ENCODE peak calls at places on chromosomes 7 and 10, in five cellular contexts. Q is EL; C is GF-D8; V is activated CD4-positive, alpha-beta T cell treated with anti-CD3 and anti-CD28 coated beads, Interleukin-2, amount 50 U/mL, for 1 hour; L is nucleus accumbens. I is an unnamed sample.

GRCh38 chr7:108062250-108063014 is 59.5 kb upstream of the LAMB1 start:
- DNase-seq in Q (peak), C (no peak), V (no peak), L (no peak), I (no peak)

GRCh38 chr7:44561962-44562621 is 11.6 kb downstream of the DDX56 start:
- DNase-seq in Q (peak), C (no peak), V (no peak), L (peak), I (no peak)

GRCh38 chr7:15489383-15489782 is 72.4 kb downstream of the AGMO start:
- DNase-seq in Q (no peak), C (no peak), V (no peak), L (no peak), I (no peak)

GRCh38 chr7:151408839-151409554 is 841 bp downstream of the WDR86 start:
- DNase-seq in Q (no peak), C (no peak), V (peak), L (no peak), I (no peak)

GRCh38 chr10:125153693-125154490 is 6.5 kb downstream of the CTBP2 start:
- DNase-seq in Q (peak), C (no peak), V (no peak), L (no peak), I (no peak)

GRCh38 chr7:80249619-80250305 is 115.1 kb downstream of the GNAI1 start:
- DNase-seq in Q (no peak), C (no peak), V (no peak), L (no peak), I (no peak)

GRCh38 chr10:58854811-58855210 is 321.6 kb upstream of the PHYHIPL start:
- DNase-seq in Q (no peak), C (no peak), V (no peak), L (no peak), I (no peak)

GRCh38 chr10:113788604-113789083 is 37.2 kb downstream of the PLEKHS1 start:
- DNase-seq in Q (peak), C (no peak), V (no peak), L (no peak), I (peak)

GRCh38 chr7:45890902-45891461 is 2.7 kb downstream of the IGFBP1 start:
- DNase-seq in Q (peak), C (no peak), V (no peak), L (no peak), I (no peak)

GRCh38 chr10:93746844-93747284 is 10.9 kb upstream of the LGI1 start:
- DNase-seq in Q (peak), C (no peak), V (no peak), L (no peak), I (peak)

GRCh38 chr7:18408461-18408860 is 87.1 kb upstream of the HDAC9 start:
- DNase-seq in Q (peak), C (no peak), V (no peak), L (no peak), I (no peak)

GRCh38 chr10:77737608-77738007 is 100.0 kb upstream of the KCNMA1 start:
- DNase-seq in Q (peak), C (no peak), V (no peak), L (no peak), I (no peak)

GRCh38 chr10:33388805-33389204 is 54.3 kb upstream of the NRP1 start:
- DNase-seq in Q (no peak), C (no peak), V (no peak), L (no peak), I (no peak)

GRCh38 chr7:155324012-155324917 is 26.6 kb downstream of the INSIG1 start:
- DNase-seq in Q (no peak), C (no peak), V (no peak), L (no peak), I (no peak)

GRCh38 chr7:10973942-10974716 is 457 bp downstream of the PHF14 start:
- DNase-seq in Q (peak), C (no peak), V (peak), L (no peak), I (no peak)

GRCh38 chr10:79106651-79107050 is 37.9 kb downstream of the ZMIZ1 start:
- DNase-seq in Q (no peak), C (no peak), V (no peak), L (no peak), I (no peak)

GRCh38 chr7:41222704-41223103 is 480.2 kb downstream of the INHBA start:
- DNase-seq in Q (peak), C (no peak), V (no peak), L (no peak), I (no peak)

GRCh38 chr7:155897758-155898386 is 85.6 kb upstream of the SHH start:
- DNase-seq in Q (no peak), C (no peak), V (no peak), L (no peak), I (no peak)

GRCh38 chr10:21624951-21625350 is 90.9 kb downstream of the MLLT10 start:
- DNase-seq in Q (no peak), C (no peak), V (no peak), L (no peak), I (no peak)

GRCh38 chr7:134752006-134752760 is 27.3 kb upstream of the CALD1 start:
- DNase-seq in Q (peak), C (no peak), V (no peak), L (no peak), I (no peak)

GRCh38 chr10:98361131-98361633 is 53.8 kb downstream of the PYROXD2 start:
- DNase-seq in Q (peak), C (no peak), V (no peak), L (no peak), I (peak)

GRCh38 chr10:131178521-131178920 is 133.0 kb downstream of the TCERG1L start:
- DNase-seq in Q (no peak), C (no peak), V (no peak), L (no peak), I (no peak)

GRCh38 chr10:43128958-43129706 is 9.1 kb upstream of the CSGALNACT2 start:
- DNase-seq in Q (peak), C (peak), V (no peak), L (no peak), I (peak)

GRCh38 chr10:12727832-12728215 is 273.7 kb downstream of the CCDC3 start:
- DNase-seq in Q (no peak), C (no peak), V (no peak), L (no peak), I (no peak)

GRCh38 chr7:2022021-2022409 is 210.7 kb downstream of the MAD1L1 start:
- DNase-seq in Q (no peak), C (no peak), V (no peak), L (no peak), I (no peak)

GRCh38 chr7:118312051-118312450 is 87.5 kb downstream of the ANKRD7 start:
- DNase-seq in Q (no peak), C (no peak), V (no peak), L (no peak), I (no peak)

GRCh38 chr10:128029731-128030369 is 96.4 kb downstream of the MKI67 start:
- DNase-seq in Q (no peak), C (no peak), V (no peak), L (no peak), I (no peak)

GRCh38 chr10:103888113-103888841 is 29.7 kb downstream of the STN1 start:
- DNase-seq in Q (peak), C (peak), V (no peak), L (no peak), I (peak)

GRCh38 chr10:98030093-98030821 is at the start of gene CRTAC1:
- DNase-seq in Q (no peak), C (no peak), V (no peak), L (peak), I (no peak)

GRCh38 chr7:134890246-134891240 is 95.8 kb upstream of the AGBL3 start:
- DNase-seq in Q (peak), C (no peak), V (no peak), L (no peak), I (peak)

GRCh38 chr7:105934577-105935185 is 28.4 kb upstream of the CDHR3 start:
- DNase-seq in Q (peak), C (no peak), V (no peak), L (no peak), I (no peak)

GRCh38 chr7:139317954-139318505 is 23.1 kb upstream of the FMC1 start:
- DNase-seq in Q (no peak), C (peak), V (no peak), L (no peak), I (no peak)